ENCODE peak calls at places on chromosomes 13 and 19, in five cellular contexts. One of them, this sample, is unnamed.

GRCh38 chr19:53365134-53365898 is at the start of gene ZNF525:
- DNase-seq in right atrium auricular region: peak; percentile 86
- DNase-seq in A549: peak; percentile 63
- DNase-seq in fibroblast of lung: peak; percentile 73
- DNase-seq in astrocyte of the cerebellum: peak; percentile 33
- DNase-seq in this sample: peak; percentile 71

GRCh38 chr19:47495478-47496372 is 11.7 kb upstream of the KPTN start:
- DNase-seq in right atrium auricular region: no peak
- DNase-seq in A549: no peak
- DNase-seq in fibroblast of lung: no peak
- DNase-seq in astrocyte of the cerebellum: no peak
- DNase-seq in this sample: peak; percentile 68

GRCh38 chr13:104567114-104567513 is 1500.9 kb upstream of the SLC10A2 start:
- DNase-seq in right atrium auricular region: no peak
- DNase-seq in A549: no peak
- DNase-seq in fibroblast of lung: no peak
- DNase-seq in astrocyte of the cerebellum: no peak
- DNase-seq in this sample: no peak

GRCh38 chr19:22622020-22622419 is 12.1 kb upstream of the ZNF492 start:
- DNase-seq in right atrium auricular region: no peak
- DNase-seq in A549: no peak
- DNase-seq in fibroblast of lung: no peak
- DNase-seq in astrocyte of the cerebellum: no peak
- DNase-seq in this sample: no peak

GRCh38 chr13:37179646-37180045 is 74.2 kb upstream of the CSNK1A1L start:
- DNase-seq in right atrium auricular region: no peak
- DNase-seq in A549: no peak
- DNase-seq in fibroblast of lung: no peak
- DNase-seq in astrocyte of the cerebellum: peak; percentile 31
- DNase-seq in this sample: no peak

GRCh38 chr19:23855676-23856075 is 59.0 kb upstream of the ZNF726 start:
- DNase-seq in right atrium auricular region: no peak
- DNase-seq in A549: no peak
- DNase-seq in fibroblast of lung: no peak
- DNase-seq in astrocyte of the cerebellum: no peak
- DNase-seq in this sample: no peak

GRCh38 chr19:53792721-53793433 is 31.2 kb downstream of the NLRP12 start:
- DNase-seq in right atrium auricular region: peak; percentile 81
- DNase-seq in A549: peak; percentile 92
- DNase-seq in fibroblast of lung: peak; percentile 81
- DNase-seq in astrocyte of the cerebellum: peak; percentile 74
- DNase-seq in this sample: peak; percentile 72

GRCh38 chr13:61795580-61795979 is 379.9 kb upstream of the PCDH20 start:
- DNase-seq in right atrium auricular region: no peak
- DNase-seq in A549: no peak
- DNase-seq in fibroblast of lung: peak; percentile 34
- DNase-seq in astrocyte of the cerebellum: peak; percentile 12
- DNase-seq in this sample: no peak

GRCh38 chr19:19064811-19065745 is 1.3 kb downstream of the SLC25A42 start:
- DNase-seq in right atrium auricular region: no peak
- DNase-seq in A549: no peak
- DNase-seq in fibroblast of lung: no peak
- DNase-seq in astrocyte of the cerebellum: no peak
- DNase-seq in this sample: peak; percentile 42

GRCh38 chr13:111917901-111918300 is 149.0 kb upstream of the SOX1 start:
- DNase-seq in right atrium auricular region: no peak
- DNase-seq in A549: no peak
- DNase-seq in fibroblast of lung: no peak
- DNase-seq in astrocyte of the cerebellum: no peak
- DNase-seq in this sample: no peak

GRCh38 chr19:35109395-35110112 is 6.1 kb upstream of the FXYD3 start:
- DNase-seq in right atrium auricular region: no peak
- DNase-seq in A549: peak; percentile 54
- DNase-seq in fibroblast of lung: no peak
- DNase-seq in astrocyte of the cerebellum: no peak
- DNase-seq in this sample: no peak

GRCh38 chr19:10706990-10707389 is 5.8 kb downstream of the QTRT1 start:
- DNase-seq in right atrium auricular region: no peak
- DNase-seq in A549: no peak
- DNase-seq in fibroblast of lung: no peak
- DNase-seq in astrocyte of the cerebellum: no peak
- DNase-seq in this sample: no peak

GRCh38 chr19:48819366-48819816 is 8.6 kb upstream of the BCAT2 start:
- DNase-seq in right atrium auricular region: peak; percentile 98
- DNase-seq in A549: peak; percentile 89
- DNase-seq in fibroblast of lung: peak; percentile 98
- DNase-seq in astrocyte of the cerebellum: no peak
- DNase-seq in this sample: no peak

GRCh38 chr13:90689111-90689510 is 658.4 kb upstream of the MIR17HG start:
- DNase-seq in right atrium auricular region: no peak
- DNase-seq in A549: no peak
- DNase-seq in fibroblast of lung: no peak
- DNase-seq in astrocyte of the cerebellum: no peak
- DNase-seq in this sample: no peak

GRCh38 chr19:51754106-51754505 is 2.4 kb upstream of the FPR1 start:
- DNase-seq in right atrium auricular region: no peak
- DNase-seq in A549: no peak
- DNase-seq in fibroblast of lung: no peak
- DNase-seq in astrocyte of the cerebellum: no peak
- DNase-seq in this sample: no peak

GRCh38 chr19:38831142-38831605 is 420 bp downstream of the ECH1 start:
- DNase-seq in right atrium auricular region: peak; percentile 82
- DNase-seq in A549: peak; percentile 78
- DNase-seq in fibroblast of lung: peak; percentile 94
- DNase-seq in astrocyte of the cerebellum: peak; percentile 83
- DNase-seq in this sample: no peak

GRCh38 chr13:79723462-79724116 is 242.6 kb downstream of the NDFIP2 start:
- DNase-seq in right atrium auricular region: no peak
- DNase-seq in A549: no peak
- DNase-seq in fibroblast of lung: no peak
- DNase-seq in astrocyte of the cerebellum: no peak
- DNase-seq in this sample: no peak

GRCh38 chr19:5564930-5565329 is 2.8 kb downstream of the TINCR start:
- DNase-seq in right atrium auricular region: no peak
- DNase-seq in A549: no peak
- DNase-seq in fibroblast of lung: no peak
- DNase-seq in astrocyte of the cerebellum: no peak
- DNase-seq in this sample: no peak

GRCh38 chr13:86052141-86052540 is 252.9 kb upstream of the SLITRK6 start:
- DNase-seq in right atrium auricular region: no peak
- DNase-seq in A549: no peak
- DNase-seq in fibroblast of lung: no peak
- DNase-seq in astrocyte of the cerebellum: no peak
- DNase-seq in this sample: no peak

GRCh38 chr13:34618654-34619053 is 323.4 kb upstream of the NBEA start:
- DNase-seq in right atrium auricular region: no peak
- DNase-seq in A549: no peak
- DNase-seq in fibroblast of lung: no peak
- DNase-seq in astrocyte of the cerebellum: no peak
- DNase-seq in this sample: no peak

GRCh38 chr19:54189020-54189667 is at the start of gene MBOAT7:
- DNase-seq in right atrium auricular region: no peak
- DNase-seq in A549: no peak
- DNase-seq in fibroblast of lung: no peak
- DNase-seq in astrocyte of the cerebellum: no peak
- DNase-seq in this sample: no peak

GRCh38 chr13:27177852-27178251 is 6.2 kb upstream of the USP12 start:
- DNase-seq in right atrium auricular region: no peak
- DNase-seq in A549: no peak
- DNase-seq in fibroblast of lung: no peak
- DNase-seq in astrocyte of the cerebellum: no peak
- DNase-seq in this sample: no peak

GRCh38 chr19:49559928-49560327 is 20.4 kb downstream of the NOSIP start:
- DNase-seq in right atrium auricular region: no peak
- DNase-seq in A549: no peak
- DNase-seq in fibroblast of lung: no peak
- DNase-seq in astrocyte of the cerebellum: no peak
- DNase-seq in this sample: no peak

GRCh38 chr13:64684685-64685431 is 2545.3 kb downstream of the PCDH9 start:
- DNase-seq in right atrium auricular region: no peak
- DNase-seq in A549: no peak
- DNase-seq in fibroblast of lung: no peak
- DNase-seq in astrocyte of the cerebellum: no peak
- DNase-seq in this sample: no peak

GRCh38 chr13:36997716-36998427 is 1.3 kb downstream of the ALG5 start:
- DNase-seq in right atrium auricular region: no peak
- DNase-seq in A549: no peak
- DNase-seq in fibroblast of lung: no peak
- DNase-seq in astrocyte of the cerebellum: no peak
- DNase-seq in this sample: no peak

GRCh38 chr19:30718014-30718413 is 345.8 kb downstream of the ZNF536 start:
- DNase-seq in right atrium auricular region: no peak
- DNase-seq in A549: no peak
- DNase-seq in fibroblast of lung: no peak
- DNase-seq in astrocyte of the cerebellum: no peak
- DNase-seq in this sample: no peak

GRCh38 chr19:35585844-35586243 is at the start of gene PMIS2:
- DNase-seq in right atrium auricular region: no peak
- DNase-seq in A549: peak; percentile 37
- DNase-seq in fibroblast of lung: no peak
- DNase-seq in astrocyte of the cerebellum: no peak
- DNase-seq in this sample: peak; percentile 22

DNA sequence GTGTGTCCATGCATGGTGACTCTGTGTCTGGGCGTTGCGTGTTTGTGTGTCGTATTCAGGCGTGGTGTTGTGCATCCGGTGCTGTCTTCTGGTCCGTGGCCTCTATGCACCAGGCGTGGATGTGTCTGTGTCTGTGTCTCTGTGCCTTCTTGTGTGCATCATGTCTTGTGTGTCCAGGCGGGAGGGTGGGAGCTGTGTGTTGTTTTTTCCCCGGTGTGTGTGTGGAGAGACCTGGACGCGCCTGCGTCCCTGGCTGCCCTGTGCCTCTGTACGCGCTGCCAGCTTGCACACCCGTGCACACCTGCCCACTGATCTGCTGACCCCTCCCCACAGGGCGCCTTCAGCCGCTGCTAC is 1.1 kb downstream of the PLK5 start:
- DNase-seq in right atrium auricular region: no peak
- DNase-seq in A549: no peak
- DNase-seq in fibroblast of lung: no peak
- DNase-seq in astrocyte of the cerebellum: no peak
- DNase-seq in this sample: no peak
- H3K4me3 ChIP-seq in right atrium auricular region: no peak overlapping the region
- H3K4me3 ChIP-seq in A549: no peak overlapping the region
- H3K4me3 ChIP-seq in fibroblast of lung: no peak overlapping the region
- H3K4me3 ChIP-seq in astrocyte of the cerebellum: no peak overlapping the region
- H3K4me3 ChIP-seq in this sample: no peak overlapping the region

GRCh38 chr13:23544668-23545067 is 25.5 kb upstream of the TNFRSF19 start:
- DNase-seq in right atrium auricular region: no peak
- DNase-seq in A549: no peak
- DNase-seq in fibroblast of lung: no peak
- DNase-seq in astrocyte of the cerebellum: no peak
- DNase-seq in this sample: no peak

GRCh38 chr13:23550164-23550563 is 20.0 kb upstream of the TNFRSF19 start:
- DNase-seq in right atrium auricular region: no peak
- DNase-seq in A549: no peak
- DNase-seq in fibroblast of lung: no peak
- DNase-seq in astrocyte of the cerebellum: no peak
- DNase-seq in this sample: no peak

GRCh38 chr13:23551213-23552008 is 18.8 kb upstream of the TNFRSF19 start:
- DNase-seq in right atrium auricular region: no peak
- DNase-seq in A549: no peak
- DNase-seq in fibroblast of lung: no peak
- DNase-seq in astrocyte of the cerebellum: no peak
- DNase-seq in this sample: no peak

GRCh38 chr13:23549724-23550123 is 20.5 kb upstream of the TNFRSF19 start:
- DNase-seq in right atrium auricular region: no peak
- DNase-seq in A549: no peak
- DNase-seq in fibroblast of lung: no peak
- DNase-seq in astrocyte of the cerebellum: no peak
- DNase-seq in this sample: no peak

GRCh38 chr13:23547000-23547590 is 23.1 kb upstream of the TNFRSF19 start:
- DNase-seq in right atrium auricular region: peak; percentile 66
- DNase-seq in A549: no peak
- DNase-seq in fibroblast of lung: peak; percentile 45
- DNase-seq in astrocyte of the cerebellum: no peak
- DNase-seq in this sample: no peak
- H3K4me3 ChIP-seq in right atrium auricular region: peak overlapping the region; percentile 32
- H3K4me3 ChIP-seq in A549: peak overlapping the region; percentile 51
- H3K4me3 ChIP-seq in fibroblast of lung: peak overlapping the region; percentile 55
- H3K4me3 ChIP-seq in astrocyte of the cerebellum: peak overlapping the region; percentile 47
- H3K4me3 ChIP-seq in this sample: no peak overlapping the region

GRCh38 chr19:56699552-56699951 is 28.0 kb upstream of the ZNF835 start:
- DNase-seq in right atrium auricular region: no peak
- DNase-seq in A549: no peak
- DNase-seq in fibroblast of lung: no peak
- DNase-seq in astrocyte of the cerebellum: no peak
- DNase-seq in this sample: no peak
- H3K4me3 ChIP-seq in right atrium auricular region: no peak overlapping the region
- H3K4me3 ChIP-seq in A549: no peak overlapping the region
- H3K4me3 ChIP-seq in fibroblast of lung: no peak overlapping the region
- H3K4me3 ChIP-seq in astrocyte of the cerebellum: no peak overlapping the region
- H3K4me3 ChIP-seq in this sample: no peak overlapping the region

GRCh38 chr19:1826557-1827521 is 14.8 kb upstream of the ATP8B3 start:
- DNase-seq in right atrium auricular region: no peak
- DNase-seq in A549: peak; percentile 36
- DNase-seq in fibroblast of lung: no peak
- DNase-seq in astrocyte of the cerebellum: no peak
- DNase-seq in this sample: no peak
- H3K4me3 ChIP-seq in right atrium auricular region: no peak overlapping the region
- H3K4me3 ChIP-seq in A549: no peak overlapping the region
- H3K4me3 ChIP-seq in fibroblast of lung: no peak overlapping the region
- H3K4me3 ChIP-seq in astrocyte of the cerebellum: no peak overlapping the region
- H3K4me3 ChIP-seq in this sample: no peak overlapping the region

GRCh38 chr19:3463959-3464796 is 16.1 kb downstream of the SMIM24 start:
- DNase-seq in right atrium auricular region: no peak
- DNase-seq in A549: no peak
- DNase-seq in fibroblast of lung: no peak
- DNase-seq in astrocyte of the cerebellum: no peak
- DNase-seq in this sample: no peak
- H3K4me3 ChIP-seq in right atrium auricular region: no peak overlapping the region
- H3K4me3 ChIP-seq in A549: no peak overlapping the region
- H3K4me3 ChIP-seq in fibroblast of lung: no peak overlapping the region
- H3K4me3 ChIP-seq in astrocyte of the cerebellum: no peak overlapping the region
- H3K4me3 ChIP-seq in this sample: no peak overlapping the region

This sample was measured in Jurkat, Clone E6-1.